ENCODE peak calls at places on chromosomes 7 and 10, in eight cellular contexts. Z is CD4-positive, alpha-beta T cell; B is OCI-M1; I is endothelial cell; S is SK-N-SH; H is pancreas; X is cardiac fibroblast; E is NCI-H524. T is an unnamed sample.

GRCh38 chr10:22229756-22230330 is 12.0 kb upstream of the EBLN1 start:
- DNase-seq in I (no peak), Z (no peak), E (no peak), S (no peak), B (peak), H (no peak), X (no peak), T (peak)

GRCh38 chr7:112144284-112145059 is 61.7 kb downstream of the DOCK4 start:
- DNase-seq in B (no peak), S (no peak), E (peak), H (no peak), I (no peak), Z (no peak), X (peak), T (peak)

GRCh38 chr7:158407581-158408331 is 179.9 kb downstream of the PTPRN2 start:
- DNase-seq in E (peak), X (peak), Z (no peak), I (no peak), B (peak), S (peak), H (no peak), T (peak)

GRCh38 chr10:44752451-44753441 is 158.4 kb upstream of the TMEM72 start:
- DNase-seq in E (no peak), Z (no peak), S (no peak), X (peak), I (no peak), H (peak), B (no peak), T (no peak)

GRCh38 chr7:32506266-32507054 is 11.2 kb downstream of the AVL9 start:
- DNase-seq in E (no peak), B (peak), S (no peak), X (peak), I (no peak), H (no peak), Z (no peak), T (no peak)

GRCh38 chr10:34029455-34029854 is 695.0 kb upstream of the NRP1 start:
- DNase-seq in H (no peak), I (no peak), Z (no peak), B (no peak), X (no peak), S (no peak), E (no peak), T (no peak)

GRCh38 chr7:49119706-49120105 is 195.4 kb downstream of the CDC14C start:
- DNase-seq in B (no peak), E (no peak), Z (no peak), X (no peak), H (no peak), S (no peak), I (no peak), T (no peak)

GRCh38 chr7:133139350-133139749 is 57.5 kb upstream of the CHCHD3 start:
- DNase-seq in H (peak), B (peak), E (no peak), X (peak), I (peak), Z (no peak), S (no peak), T (no peak)

GRCh38 chr7:156496491-156497264 is 143.9 kb upstream of the RNF32 start:
- DNase-seq in E (peak), I (no peak), Z (no peak), B (no peak), X (no peak), H (no peak), S (no peak), T (peak)

GRCh38 chr7:73338321-73338720 is 10.4 kb downstream of the FKBP6 start:
- DNase-seq in H (no peak), S (no peak), I (no peak), X (peak), Z (no peak), B (no peak), E (no peak), T (no peak)

GRCh38 chr7:117972606-117973005 is 99.4 kb upstream of the CTTNBP2 start:
- DNase-seq in Z (no peak), S (no peak), E (no peak), X (no peak), I (no peak), H (no peak), B (no peak), T (no peak)

GRCh38 chr7:107865956-107866775 is 24.8 kb upstream of the DLD start:
- DNase-seq in E (no peak), I (no peak), Z (no peak), B (no peak), S (no peak), X (no peak), H (no peak), T (no peak)

GRCh38 chr7:116630932-116631449 is 41.0 kb upstream of the MET start:
- DNase-seq in B (peak), Z (no peak), E (no peak), X (peak), H (peak), S (no peak), I (no peak), T (peak)

GRCh38 chr7:30681262-30682130 is 760 bp downstream of the CRHR2 start:
- DNase-seq in I (peak), Z (no peak), E (no peak), H (no peak), S (peak), X (no peak), B (no peak), T (no peak)

T was measured in NCI-H2171 treated with DMSO at 0.1 percent for 48 hours.